ENCODE peak calls at places on chromosomes 12 and 14, in four cellular contexts. D is AG09319, M is A549, R is neural progenitor cell. X is an unnamed sample.

GRCh38 chr14:75205586-75205985 is 29.2 kb upstream of the TMED10 start:
- DNase-seq in D (no peak), M (no peak), R (no peak), X (no peak)

GRCh38 chr12:116937640-116938039 is 26.9 kb downstream of the FBXW8 start:
- DNase-seq in D (no peak), M (no peak), R (no peak), X (no peak)

GRCh38 chr12:49866859-49867579 is 24.1 kb upstream of the BCDIN3D start:
- DNase-seq in D (no peak), M (peak; percentile 95), R (peak; percentile 79), X (peak; percentile 88)

GRCh38 chr14:68759017-68759569 is 33.8 kb downstream of the ZFP36L1 start:
- DNase-seq in D (no peak), M (no peak), R (no peak), X (no peak)

GRCh38 chr12:46874642-46875041 is 48.8 kb upstream of the SLC38A4 start:
- DNase-seq in D (no peak), M (no peak), R (no peak), X (no peak)

GRCh38 chr12:2963760-2964292 is 4.6 kb downstream of the TEAD4 start:
- DNase-seq in D (no peak), M (no peak), R (no peak), X (no peak)

GRCh38 chr14:74572829-74573360 is 39.1 kb downstream of the LTBP2 start:
- DNase-seq in D (no peak), M (no peak), R (no peak), X (no peak)

GRCh38 chr14:81165188-81165587 is 55.6 kb downstream of the GTF2A1 start:
- DNase-seq in D (no peak), M (no peak), R (no peak), X (no peak)

DNA sequence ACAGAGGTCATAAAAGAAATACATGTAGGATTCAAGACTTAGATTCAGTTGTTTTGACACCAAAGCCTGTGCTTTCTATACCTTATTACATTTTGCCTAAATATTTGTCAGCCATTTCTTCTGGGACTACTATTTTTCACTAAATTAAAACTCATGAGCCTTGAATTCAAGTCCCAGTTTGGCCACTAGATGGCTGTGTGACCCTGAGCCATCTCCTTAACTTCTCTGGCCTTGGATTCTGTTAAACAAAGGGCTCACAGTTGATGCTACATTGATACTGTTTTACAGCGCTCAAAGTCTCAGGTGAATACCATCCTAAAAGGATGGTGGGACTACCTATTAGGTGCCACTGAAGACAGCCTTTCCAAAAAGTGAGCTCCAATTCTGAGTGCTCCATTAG is 39.6 kb upstream of the CCDC198 start:
- DNase-seq in D (no peak), M (peak; percentile 5), R (peak; percentile 61), X (no peak)
- TF ChIP-seq CTCF in D (peak; percentile 23), M (peak; percentile 32), R (peak; percentile 69), X (peak; percentile 16)

GRCh38 chr12:77122661-77123060 is 57.3 kb upstream of the E2F7 start:
- DNase-seq in D (no peak), M (no peak), R (no peak), X (no peak)
- TF ChIP-seq CTCF in D (no peak), M (no peak), R (no peak), X (no peak)

DNA sequence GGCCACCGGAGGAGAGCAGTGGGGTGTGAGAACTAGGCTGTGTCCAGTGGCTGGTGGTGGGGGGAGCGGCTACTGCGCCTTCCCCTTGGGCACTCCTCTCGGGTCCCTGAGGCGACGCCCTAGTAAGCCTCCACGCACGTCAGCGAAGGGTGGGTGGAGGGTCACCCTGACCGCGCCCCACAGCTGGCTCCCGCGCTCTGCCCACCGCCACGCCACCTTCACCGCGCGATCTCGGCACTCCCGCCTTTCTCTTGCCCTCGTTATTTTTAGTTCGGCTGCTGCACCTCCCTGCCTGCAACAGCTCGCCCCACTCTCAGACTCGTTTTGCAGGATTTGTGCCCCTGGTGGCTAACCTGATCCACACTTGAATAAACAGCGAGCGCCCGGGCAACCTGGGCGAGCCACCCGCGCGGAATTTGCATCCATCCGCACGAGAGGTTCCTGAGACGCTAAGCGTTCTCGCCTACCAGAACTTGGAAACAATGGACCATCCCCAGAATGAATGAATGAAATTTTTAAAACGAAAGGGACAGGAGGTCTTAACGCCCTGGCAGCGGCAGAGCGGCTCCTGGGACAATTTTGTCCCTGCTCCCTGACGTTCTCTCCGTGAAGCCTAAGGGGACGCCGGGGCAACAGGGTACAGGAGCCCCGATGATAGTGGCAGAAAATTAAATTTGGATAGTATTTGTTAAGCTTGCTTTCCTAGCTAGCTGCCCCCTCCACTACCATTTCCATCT is 7.0 kb upstream of the BMP4 start:
- DNase-seq in D (no peak), M (no peak), R (peak; percentile 70), X (peak; percentile 85)
- TF ChIP-seq CTCF in D (peak; percentile 38), M (peak; percentile 20), R (peak; percentile 55), X (peak; percentile 53)

GRCh38 chr12:103626498-103626897 is 39.4 kb downstream of the STAB2 start:
- DNase-seq in D (peak; percentile 10), M (peak; percentile 67), R (peak; percentile 62), X (no peak)
- TF ChIP-seq CTCF in D (peak; percentile 31), M (peak; percentile 78), R (peak; percentile 41), X (peak; percentile 43)

DNA sequence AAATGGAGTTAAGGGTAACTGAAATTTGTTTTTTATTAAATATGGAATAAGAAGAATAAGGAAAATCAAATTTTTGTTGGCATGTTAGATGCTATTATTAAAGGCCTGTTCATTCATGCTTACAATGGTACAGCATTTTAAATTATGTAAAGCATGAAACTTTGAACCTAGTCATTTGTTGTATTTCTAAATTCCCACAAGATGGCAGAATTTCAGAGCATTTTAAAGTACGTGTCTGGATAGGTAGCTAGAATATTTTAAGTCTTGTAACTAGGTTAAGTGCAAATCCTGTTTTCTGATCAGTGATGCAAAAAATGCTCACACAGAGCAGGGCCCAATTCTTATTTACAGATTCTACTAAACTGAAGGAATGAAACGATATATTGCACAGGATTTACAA is 585.6 kb upstream of the MIS18BP1 start:
- DNase-seq in D (no peak), M (no peak), R (peak; percentile 1), X (no peak)
- TF ChIP-seq CTCF in D (no peak), M (no peak), R (peak; percentile 43), X (peak; percentile 41)

GRCh38 chr12:39959016-39959415 is 146.9 kb downstream of the SLC2A13 start:
- DNase-seq in D (no peak), M (no peak), R (no peak), X (no peak)

GRCh38 chr12:39959467-39959866 is 146.4 kb downstream of the SLC2A13 start:
- DNase-seq in D (no peak), M (no peak), R (no peak), X (no peak)

DNA sequence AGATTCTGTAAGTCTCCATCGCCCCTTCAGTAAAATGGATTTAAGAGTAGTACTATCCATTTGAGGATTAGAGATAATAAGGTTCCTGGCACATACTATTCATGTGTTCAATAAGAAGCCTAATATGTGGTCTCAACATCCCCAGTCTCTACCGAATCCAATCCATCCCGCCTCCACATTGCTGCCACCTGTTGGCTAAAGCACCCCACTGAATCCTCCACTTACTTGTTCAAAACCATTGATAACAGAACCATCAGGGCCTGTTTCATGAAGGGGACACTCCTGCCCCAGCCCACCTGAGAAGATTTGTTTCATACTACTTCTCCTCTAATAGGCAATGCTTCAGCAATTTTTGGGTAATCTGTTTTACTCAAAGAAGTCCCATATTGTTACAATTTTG is 147.5 kb downstream of the SLC2A13 start:
- DNase-seq in D (no peak), M (no peak), R (peak; percentile 11), X (no peak)
- TF ChIP-seq CTCF in D (no peak), M (peak; percentile 26), R (peak; percentile 42), X (peak; percentile 14)

DNA sequence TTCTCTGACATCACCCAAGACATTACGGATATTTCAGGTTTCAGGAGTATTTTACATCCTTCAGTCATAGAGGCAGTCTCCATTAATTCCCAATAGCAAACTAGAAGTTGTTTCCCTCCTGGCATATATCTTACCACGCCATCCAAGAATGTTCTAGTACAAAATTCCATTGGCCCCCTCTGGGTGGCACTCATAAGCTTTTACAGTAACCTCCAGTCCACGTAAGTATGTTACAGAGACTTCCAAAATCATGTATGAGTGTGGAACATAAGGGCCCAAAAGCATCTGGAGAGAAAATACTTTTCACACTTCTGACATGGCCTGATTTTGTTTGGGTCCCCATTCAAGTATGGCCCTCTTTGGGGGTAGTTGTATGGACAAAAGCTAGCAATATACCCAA is 58.1 kb upstream of the DHRS4 start:
- DNase-seq in D (no peak), M (no peak), R (no peak), X (no peak)
- TF ChIP-seq CTCF in D (no peak), M (peak; percentile 12), R (no peak), X (no peak)

GRCh38 chr12:90989617-90990232 is 15.0 kb downstream of the EPYC start:
- DNase-seq in D (no peak), M (no peak), R (no peak), X (no peak)

GRCh38 chr12:90987101-90987500 is 17.7 kb downstream of the EPYC start:
- DNase-seq in D (no peak), M (no peak), R (no peak), X (no peak)

GRCh38 chr12:90991952-90992465 is 12.8 kb downstream of the EPYC start:
- DNase-seq in D (no peak), M (no peak), R (peak; percentile 27), X (no peak)

GRCh38 chr12:90984114-90984513 is 20.7 kb downstream of the EPYC start:
- DNase-seq in D (no peak), M (no peak), R (peak; percentile 23), X (no peak)

GRCh38 chr12:90987520-90987919 is 17.3 kb downstream of the EPYC start:
- DNase-seq in D (no peak), M (no peak), R (no peak), X (no peak)
- TF ChIP-seq CTCF in D (no peak), M (no peak), R (peak; percentile 25), X (peak; percentile 14)

GRCh38 chr12:115771065-115771464 is 506.4 kb downstream of the MED13L start:
- DNase-seq in D (no peak), M (no peak), R (peak; percentile 44), X (no peak)
- TF ChIP-seq CTCF in D (peak; percentile 31), M (peak; percentile 41), R (peak; percentile 49), X (no peak)

GRCh38 chr12:42586268-42586667 is 3.3 kb downstream of the PRICKLE1 start:
- DNase-seq in D (no peak), M (no peak), R (no peak), X (no peak)

GRCh38 chr12:42585846-42586226 is 3.7 kb downstream of the PRICKLE1 start:
- DNase-seq in D (no peak), M (no peak), R (no peak), X (no peak)

GRCh38 chr12:42588981-42589464 is 523 bp downstream of the PRICKLE1 start:
- DNase-seq in D (no peak), M (peak; percentile 41), R (peak; percentile 84), X (no peak)

GRCh38 chr12:42588308-42588836 is 1.2 kb downstream of the PRICKLE1 start:
- DNase-seq in D (no peak), M (no peak), R (no peak), X (no peak)

DNA sequence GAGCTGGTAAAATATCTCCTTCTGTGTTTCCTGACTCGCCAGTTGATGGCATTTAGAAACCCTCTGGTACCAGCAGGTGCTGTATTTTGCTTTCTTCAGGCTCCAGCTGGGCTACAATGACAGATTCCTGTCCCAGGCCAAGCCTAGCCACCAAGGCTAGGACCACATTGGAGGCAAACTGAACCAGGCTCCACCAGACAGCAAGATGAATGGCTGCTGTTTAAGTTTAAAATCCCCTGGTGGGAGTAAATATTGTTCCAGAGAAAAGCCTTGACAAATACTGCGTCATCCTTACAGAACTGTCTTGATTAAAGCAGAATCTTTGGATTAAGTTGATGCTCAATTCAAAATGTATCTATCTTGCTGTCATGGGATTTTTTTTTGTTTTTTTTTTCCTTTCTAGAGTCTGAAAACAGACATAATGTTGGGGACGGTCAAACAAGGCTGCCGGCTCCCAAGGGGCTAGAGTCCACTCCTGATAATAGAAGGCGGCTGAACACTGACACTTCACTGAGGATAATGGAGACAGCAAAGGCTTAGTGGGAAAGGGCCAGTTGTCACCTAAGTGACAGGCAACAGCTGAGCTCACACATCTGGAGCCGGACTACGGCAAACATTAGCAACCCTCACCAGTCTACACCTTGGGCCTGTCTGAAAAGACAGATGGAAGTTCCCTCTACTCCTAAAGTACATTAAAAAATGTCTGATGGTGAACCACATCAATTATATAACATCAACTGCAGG is 1.8 kb downstream of the PRICKLE1 start:
- DNase-seq in D (no peak), M (no peak), R (no peak), X (no peak)
- TF ChIP-seq CTCF in D (no peak), M (no peak), R (no peak), X (no peak)

X was measured in osteocyte.